ENCODE peak calls at places on chromosomes 16 and 17, in five cellular contexts. N is SK-N-SH, U is NCI-H2029 treated with DMSO at 0.1 percent for 48 hours, A is ELF-1, G is HuH-7. W is an unnamed sample.

GRCh38 chr17:50149425-50150353 is 788 bp downstream of the PPP1R9B start:
- DNase-seq in U (no peak), A (peak), N (peak), G (peak), W (peak)

GRCh38 chr16:21194771-21195301 is 16.5 kb downstream of the ZP2 start:
- DNase-seq in A (no peak), G (no peak), U (no peak), N (no peak), W (no peak)

GRCh38 chr16:3059723-3060242 is 5.7 kb upstream of the IL32 start:
- DNase-seq in G (no peak), A (no peak), N (no peak), U (no peak), W (no peak)

GRCh38 chr16:3058173-3059030 is 7.0 kb upstream of the IL32 start:
- DNase-seq in U (no peak), A (no peak), N (peak), G (no peak), W (peak)

GRCh38 chr17:77344038-77344437 is 203.3 kb downstream of the SEC14L1 start:
- DNase-seq in G (no peak), U (no peak), A (no peak), N (no peak), W (no peak)

GRCh38 chr16:6918661-6919060 is 414.0 kb upstream of the RBFOX1 start:
- DNase-seq in A (no peak), G (no peak), U (no peak), N (no peak), W (no peak)

GRCh38 chr17:17647521-17648178 is 33.6 kb upstream of the RAI1 start:
- DNase-seq in N (no peak), G (no peak), A (no peak), U (no peak), W (no peak)

GRCh38 chr17:4043862-4044261 is 79.6 kb upstream of the ATP2A3 start:
- DNase-seq in G (no peak), N (no peak), U (no peak), A (no peak), W (no peak)

GRCh38 chr17:31411707-31412285 is 20.3 kb downstream of the RAB11FIP4 start:
- DNase-seq in G (no peak), U (no peak), A (no peak), N (no peak), W (no peak)

GRCh38 chr17:82370471-82371332 is 863 bp upstream of the UTS2R start:
- DNase-seq in U (no peak), A (peak), N (peak), G (no peak), W (no peak)

GRCh38 chr17:57663326-57664070 is 81.6 kb downstream of the CCDC182 start:
- DNase-seq in U (no peak), N (peak), G (no peak), A (no peak), W (no peak)

GRCh38 chr17:44546711-44547606 is 10.3 kb upstream of the FZD2 start:
- DNase-seq in G (no peak), U (no peak), N (no peak), A (no peak), W (peak)

GRCh38 chr16:88764913-88765349 is 20.1 kb downstream of the PIEZO1 start:
- DNase-seq in N (no peak), A (peak), G (peak), U (no peak), W (no peak)

GRCh38 chr17:62562656-62563055 is 64.8 kb upstream of the MRC2 start:
- DNase-seq in N (no peak), G (no peak), U (peak), A (no peak), W (no peak)

GRCh38 chr17:80858301-80859003 is 133.2 kb upstream of the CHMP6 start:
- DNase-seq in A (no peak), N (no peak), U (no peak), G (no peak), W (no peak)

GRCh38 chr16:89691986-89692569 is 5.6 kb downstream of the CDK10 start:
- DNase-seq in N (peak), A (peak), U (no peak), G (no peak), W (no peak)

GRCh38 chr17:59423137-59423703 is 91.8 kb downstream of the YPEL2 start:
- DNase-seq in U (no peak), A (peak), N (no peak), G (no peak), W (peak)

GRCh38 chr17:13230908-13231307 is 213.1 kb upstream of the ELAC2 start:
- DNase-seq in A (no peak), U (no peak), G (no peak), N (no peak), W (no peak)

GRCh38 chr17:82343560-82343959 is 10.0 kb upstream of the SECTM1 start:
- DNase-seq in G (no peak), U (no peak), N (no peak), A (no peak), W (peak)

GRCh38 chr16:9103546-9103945 is 12.1 kb downstream of the HAPSTR1 start:
- DNase-seq in A (no peak), N (no peak), U (no peak), G (no peak), W (no peak)

GRCh38 chr16:76777721-76778120 is 413.3 kb upstream of the MON1B start:
- DNase-seq in A (no peak), G (no peak), N (no peak), U (no peak), W (no peak)

GRCh38 chr17:20970329-20970728 is 72.5 kb downstream of the USP22 start:
- DNase-seq in A (no peak), U (no peak), G (no peak), N (no peak), W (no peak)

GRCh38 chr16:57423152-57423551 is 18.6 kb downstream of the CCL17 start:
- DNase-seq in U (no peak), A (no peak), N (no peak), G (no peak), W (no peak)

GRCh38 chr17:27741971-27742370 is 58.4 kb downstream of the NOS2 start:
- DNase-seq in A (no peak), N (no peak), G (no peak), U (no peak), W (no peak)

GRCh38 chr17:70078549-70078948 is 3.5 kb downstream of the KCNJ16 start:
- DNase-seq in N (peak), U (no peak), G (no peak), A (no peak), W (no peak)

GRCh38 chr17:60598001-60598736 is 1.8 kb upstream of the PPM1D start:
- DNase-seq in A (no peak), U (no peak), G (no peak), N (no peak), W (peak)

GRCh38 chr17:11330871-11331270 is 89.9 kb downstream of the SHISA6 start:
- DNase-seq in U (no peak), A (peak), G (no peak), N (no peak), W (no peak)

GRCh38 chr17:28574536-28574935 is 2.2 kb downstream of the ALDOC start:
- DNase-seq in N (no peak), U (no peak), G (no peak), A (no peak), W (no peak)

GRCh38 chr17:60372790-60373483 is 19.0 kb downstream of the USP32 start:
- DNase-seq in N (no peak), A (no peak), G (no peak), U (no peak), W (peak)